ENCODE peak calls at places on chromosomes 16 and 17, in ten cellular contexts. K is colonic mucosa, R is esophagus squamous epithelium, N is IMR-90, B is tibial artery, P is sigmoid colon, G is heart left ventricle, F is stomach, T is AG04450, U is neural progenitor cell. H is an unnamed sample. For H3K27me3, the result is how much of the 10 kb centered on the place peaks cover.

GRCh38 chr17:57737450-57737849 is 7.6 kb downstream of the CCDC182 start:
- DNase-seq in K (no peak), U (no peak), P (no peak), G (no peak), R (no peak), T (no peak), B (no peak), F (no peak), N (no peak), H (no peak)

GRCh38 chr16:1167276-1168107 is 14.6 kb downstream of the CACNA1H start:
- DNase-seq in T (no peak), K (no peak), B (no peak), N (no peak), R (no peak), G (no peak), F (no peak), U (peak), P (no peak), H (no peak)

GRCh38 chr17:67157732-67158639 is 87.0 kb downstream of the HELZ start:
- DNase-seq in P (no peak), G (no peak), B (no peak), N (peak), F (no peak), U (peak), T (no peak), K (no peak), R (no peak), H (no peak)

GRCh38 chr16:82639666-82640336 is 13.0 kb downstream of the CDH13 start:
- DNase-seq in K (peak), F (peak), R (no peak), B (no peak), N (peak), P (peak), G (peak), U (peak), T (no peak), H (peak)

GRCh38 chr16:15899538-15900100 is 11.2 kb upstream of the CEP20 start:
- DNase-seq in P (no peak), U (no peak), F (peak), R (no peak), T (peak), K (peak), B (no peak), G (no peak), N (peak), H (no peak)

GRCh38 chr16:26665166-26665939 is 401.4 kb upstream of the C16orf82 start:
- DNase-seq in R (no peak), P (no peak), T (no peak), B (no peak), G (no peak), U (no peak), N (no peak), K (no peak), F (no peak), H (no peak)

GRCh38 chr17:67414130-67414529 is 37.0 kb downstream of the PITPNC1 start:
- DNase-seq in P (no peak), K (no peak), N (no peak), F (no peak), T (no peak), B (no peak), U (no peak), R (no peak), G (no peak), H (no peak)

GRCh38 chr16:1437606-1438005 is 6.7 kb downstream of the PERCC1 start:
- DNase-seq in G (no peak), U (no peak), K (no peak), F (no peak), N (no peak), R (no peak), P (no peak), T (no peak), B (no peak), H (no peak)

GRCh38 chr17:57993471-57994365 is 5.7 kb upstream of the VEZF1 start:
- DNase-seq in F (no peak), U (peak), N (no peak), B (no peak), G (no peak), P (no peak), K (no peak), R (no peak), T (no peak), H (no peak)

GRCh38 chr17:77312786-77313599 is 172.2 kb downstream of the SEC14L1 start:
- DNase-seq in R (no peak), F (peak), P (peak), N (peak), U (peak), B (peak), T (peak), K (peak), G (peak), H (no peak)

GRCh38 chr16:85005278-85006069 is 5.9 kb downstream of the ZDHHC7 start:
- DNase-seq in R (no peak), B (peak), N (peak), T (no peak), G (no peak), F (no peak), U (no peak), P (peak), K (no peak), H (no peak)

GRCh38 chr17:68161644-68162428 is 86.0 kb upstream of the AMZ2 start:
- DNase-seq in N (no peak), B (no peak), F (no peak), U (no peak), G (peak), K (no peak), R (no peak), T (no peak), P (no peak), H (no peak)

GRCh38 chr16:4766875-4767628 is at the start of gene ZNF500:
- DNase-seq in G (peak), U (peak), K (peak), B (peak), R (peak), T (peak), F (peak), N (peak), P (peak), H (peak)

GRCh38 chr16:30380801-30381208 is 1.6 kb downstream of the SEPTIN1 start:
- DNase-seq in P (no peak), K (no peak), F (no peak), R (no peak), T (no peak), G (no peak), N (no peak), U (no peak), B (no peak), H (no peak)

GRCh38 chr16:48176635-48177408 is 21.0 kb upstream of the ABCC12 start:
- DNase-seq in R (no peak), P (peak), K (no peak), G (no peak), B (no peak), F (no peak), N (no peak), U (no peak), T (no peak), H (no peak)

GRCh38 chr17:15154618-15155017 is 110.5 kb downstream of the PMP22 start:
- DNase-seq in B (no peak), F (no peak), N (peak), T (no peak), G (no peak), P (no peak), K (no peak), U (no peak), R (no peak), H (no peak)

GRCh38 chr17:51662204-51663056 is 402.1 kb downstream of the UTP18 start:
- DNase-seq in G (no peak), K (no peak), R (no peak), T (no peak), F (no peak), U (no peak), B (no peak), P (no peak), N (no peak), H (no peak)

GRCh38 chr16:57594531-57595031 is 33.8 kb upstream of the ADGRG1 start:
- DNase-seq in U (no peak), F (no peak), G (no peak), R (no peak), P (no peak), K (no peak), T (no peak), B (no peak), N (no peak), H (no peak)

GRCh38 chr17:45110676-45111611 is 21.4 kb downstream of the PLCD3 start:
- DNase-seq in G (peak), F (no peak), U (no peak), N (no peak), T (no peak), K (no peak), R (no peak), P (peak), B (peak), H (no peak)

GRCh38 chr17:8397636-8398035 is at the start of gene RNF222:
- DNase-seq in P (no peak), G (no peak), F (no peak), N (no peak), R (no peak), T (no peak), K (no peak), B (no peak), U (no peak), H (no peak)

GRCh38 chr17:72529386-72529785 is 408.6 kb downstream of the SOX9 start:
- DNase-seq in R (no peak), T (no peak), P (no peak), N (no peak), G (no peak), B (no peak), F (no peak), U (peak), K (no peak), H (no peak)

GRCh38 chr17:62652251-62653001 is 25.0 kb downstream of the MRC2 start:
- DNase-seq in F (peak), R (no peak), T (no peak), G (peak), U (peak), N (peak), B (peak), P (peak), K (peak), H (no peak)

GRCh38 chr17:6138761-6139446 is 68.7 kb downstream of the WSCD1 start:
- DNase-seq in U (peak), T (no peak), G (no peak), R (no peak), P (no peak), N (no peak), F (no peak), B (no peak), K (no peak), H (no peak)

GRCh38 chr17:41456206-41456605 is 11.0 kb downstream of the KRT32 start:
- DNase-seq in N (no peak), U (peak), R (no peak), T (no peak), K (no peak), B (no peak), G (no peak), F (no peak), P (no peak), H (no peak)

GRCh38 chr17:74873874-74874614 is 1.2 kb upstream of the FDXR start:
- DNase-seq in P (no peak), K (no peak), B (no peak), G (no peak), F (no peak), N (no peak), R (no peak), U (no peak), T (no peak), H (no peak)

GRCh38 chr17:76382803-76383644 is 1.4 kb upstream of the SPHK1 start:
- DNase-seq in P (no peak), K (peak), U (peak), F (peak), B (no peak), G (peak), T (no peak), R (no peak), N (peak), H (peak)

GRCh38 chr16:23256440-23256839 is 45.7 kb upstream of the SCNN1B start:
- DNase-seq in B (no peak), F (no peak), T (no peak), G (no peak), N (no peak), R (no peak), P (no peak), U (no peak), K (peak), H (no peak)

DNA sequence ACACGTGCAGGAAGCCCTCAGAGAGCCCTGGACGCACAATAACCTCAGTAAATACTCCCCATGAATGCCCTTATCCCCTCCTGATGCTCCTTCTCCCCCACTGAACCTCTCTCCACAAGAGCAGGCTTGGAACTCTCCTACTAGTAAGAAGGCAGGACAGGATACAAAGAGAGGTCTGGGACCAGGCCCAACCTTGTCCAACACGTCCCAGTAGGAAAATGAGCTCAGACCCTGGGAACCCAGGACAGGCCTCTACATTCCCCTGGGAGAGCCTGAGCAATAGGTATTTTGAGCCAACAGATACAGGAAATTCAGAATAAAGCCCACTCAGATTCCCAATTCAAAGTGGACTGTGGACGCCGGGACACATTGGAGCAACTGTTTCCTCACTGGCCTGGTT is 19.2 kb downstream of the ZNF423 start:
- DNase-seq in T (no peak), G (no peak), B (no peak), F (no peak), P (no peak), N (no peak), U (no peak), K (no peak), R (no peak), H (no peak)
- H3K27ac ChIP-seq in T (no peak), G (peak), B (peak), F (peak), P (peak), N (no peak), U (no peak), K (no peak), R (peak), H (no peak)

GRCh38 chr17:43428524-43428923 is 29.7 kb downstream of the ARL4D start:
- DNase-seq in G (no peak), P (no peak), R (no peak), K (no peak), B (no peak), T (no peak), F (no peak), N (no peak), U (no peak), H (no peak)
- TF ChIP-seq CTCF in G (no peak), P (peak), R (no peak), K (no peak), B (peak), T (peak), F (no peak), N (peak), U (peak), H (no peak)

GRCh38 chr17:79223953-79224352 is 149.3 kb downstream of the ENGASE start:
- DNase-seq in P (no peak), U (no peak), R (no peak), F (no peak), G (no peak), K (no peak), B (no peak), N (no peak), T (no peak), H (no peak)
- H3K27me3 ChIP-seq in P (under half), U (under half), R (under half), F (under half), G (under half), K (under half), B (under half), N (under half), T (under half), H (under half)

GRCh38 chr16:76483510-76483909 is 206.3 kb downstream of the CNTNAP4 start:
- DNase-seq in P (no peak), N (no peak), T (no peak), R (no peak), U (no peak), G (no peak), K (no peak), F (no peak), B (no peak), H (no peak)
- H3K27ac ChIP-seq in P (no peak), N (no peak), T (no peak), R (no peak), U (no peak), G (no peak), K (no peak), F (no peak), B (no peak), H (no peak)

GRCh38 chr17:16438557-16439302 is 23.4 kb downstream of the TRPV2 start:
- DNase-seq in G (peak), B (peak), F (peak), P (peak), R (peak), K (peak), U (peak), T (peak), N (peak), H (peak)
- TF ChIP-seq CTCF in G (no peak), B (no peak), F (no peak), P (no peak), R (peak), K (no peak), U (no peak), T (no peak), N (no peak), H (no peak)

GRCh38 chr17:61401280-61402072 is 1.8 kb downstream of the TBX2 start:
- DNase-seq in T (no peak), K (no peak), N (peak), P (no peak), R (no peak), F (no peak), G (peak), U (peak), B (no peak), H (no peak)

GRCh38 chr17:61398721-61399130 is 917 bp upstream of the TBX2 start:
- DNase-seq in P (no peak), G (no peak), N (peak), T (no peak), R (no peak), B (no peak), K (no peak), U (peak), F (no peak), H (no peak)

GRCh38 chr17:61400058-61400785 is 579 bp downstream of the TBX2 start:
- DNase-seq in K (no peak), B (no peak), G (peak), P (peak), T (no peak), N (peak), R (no peak), U (peak), F (no peak), H (no peak)

GRCh38 chr17:61400786-61401279 is 1.2 kb downstream of the TBX2 start:
- DNase-seq in T (no peak), U (peak), G (peak), N (no peak), B (no peak), P (peak), R (no peak), F (no peak), K (no peak), H (no peak)

DNA sequence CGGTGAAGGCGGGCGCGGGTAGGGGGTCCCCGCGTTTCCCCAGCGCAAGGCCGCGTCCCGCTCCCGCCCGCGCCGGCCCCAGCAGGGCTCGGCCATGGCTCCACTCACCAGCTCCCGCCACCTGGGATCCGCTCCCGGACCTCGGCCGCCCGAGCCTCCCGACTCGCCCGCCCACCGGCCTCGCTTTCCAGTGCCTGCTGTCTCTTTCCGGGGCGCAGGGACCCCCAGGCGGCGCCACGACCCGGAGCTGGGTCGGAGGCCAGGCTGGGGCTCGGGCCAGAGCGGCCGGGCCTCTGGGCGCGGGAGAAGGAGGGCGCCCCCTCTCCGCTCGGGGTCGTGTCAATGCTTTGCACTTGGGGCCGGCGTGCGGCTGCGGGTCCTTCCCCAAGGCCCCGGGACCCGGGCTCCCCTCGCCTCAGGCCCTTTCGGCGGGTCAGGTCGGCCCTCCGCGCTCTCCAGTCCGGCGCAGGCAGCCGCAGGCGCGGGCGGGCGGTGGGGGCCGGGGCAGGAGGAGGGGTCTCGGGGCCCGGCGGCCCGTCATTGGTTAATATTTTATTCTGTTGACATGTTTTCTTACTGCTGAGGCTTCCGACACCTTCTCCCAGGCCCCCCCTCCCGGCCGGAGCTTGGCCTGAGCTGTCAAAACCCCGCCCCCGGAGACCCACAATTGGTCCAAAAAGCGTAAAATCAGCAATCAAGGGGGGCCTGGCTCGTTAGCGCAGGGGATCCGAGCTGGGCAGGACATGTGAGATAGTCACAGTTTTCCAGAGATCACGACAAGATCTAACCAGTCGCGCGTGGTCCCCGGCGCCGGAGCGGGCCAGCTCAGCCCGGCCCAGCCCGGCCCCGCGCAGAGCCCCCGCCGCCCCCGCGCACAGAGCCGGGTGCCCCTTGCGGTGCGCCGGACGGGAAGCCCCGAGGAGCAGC is at the start of gene TBX2:
- DNase-seq in B (peak), F (peak), P (peak), T (peak), U (peak), N (peak), K (peak), G (peak), R (no peak), H (no peak)
- H3K27me3 ChIP-seq in B (under half), F (under half), P (half or more), T (under half), U (half or more), N (under half), K (half or more), G (half or more), R (half or more), H (half or more)

GRCh38 chr16:88974641-88975215 is 2.3 kb downstream of the CBFA2T3 start:
- DNase-seq in B (no peak), F (no peak), P (no peak), N (no peak), K (no peak), G (no peak), T (no peak), U (no peak), R (no peak), H (no peak)
- H3K27ac ChIP-seq in B (no peak), F (no peak), P (no peak), N (no peak), K (no peak), G (no peak), T (no peak), U (no peak), R (no peak), H (no peak)

GRCh38 chr16:8855051-8855786 is 13.6 kb downstream of the CARHSP1 start:
- DNase-seq in F (no peak), P (peak), K (peak), T (no peak), G (no peak), R (no peak), N (no peak), U (no peak), B (peak), H (no peak)
- TF ChIP-seq CTCF in F (no peak), P (no peak), K (no peak), T (peak), G (no peak), R (no peak), N (no peak), U (no peak), B (no peak), H (no peak)